ENCODE peak calls at places on chromosomes 4 and X, in eight cellular contexts. One of them, this sample, is unnamed.

GRCh38 chrX:19866626-19867410 is 20.6 kb downstream of the SH3KBP1 start:
- DNase-seq in GM12864: no peak
- DNase-seq in mammary epithelial cell: no peak
- DNase-seq in AG10803: no peak
- DNase-seq in fibroblast of the aortic adventitia: no peak
- DNase-seq in CD8-positive, alpha-beta T cell: no peak
- DNase-seq in SK-N-SH: no peak
- DNase-seq in dorsolateral prefrontal cortex: no peak
- DNase-seq in this sample: no peak

GRCh38 chr4:1116837-1117236 is 3.5 kb upstream of the RNF212 start:
- DNase-seq in GM12864: no peak
- DNase-seq in mammary epithelial cell: no peak
- DNase-seq in AG10803: peak; percentile 7
- DNase-seq in fibroblast of the aortic adventitia: peak; percentile 17
- DNase-seq in CD8-positive, alpha-beta T cell: no peak
- DNase-seq in SK-N-SH: no peak
- DNase-seq in dorsolateral prefrontal cortex: no peak
- DNase-seq in this sample: no peak

GRCh38 chr4:5921074-5921473 is 28.2 kb upstream of the CRMP1 start:
- DNase-seq in GM12864: no peak
- DNase-seq in mammary epithelial cell: no peak
- DNase-seq in AG10803: no peak
- DNase-seq in fibroblast of the aortic adventitia: no peak
- DNase-seq in CD8-positive, alpha-beta T cell: no peak
- DNase-seq in SK-N-SH: no peak
- DNase-seq in dorsolateral prefrontal cortex: no peak
- DNase-seq in this sample: no peak

GRCh38 chr4:82898322-82899243 is 2.0 kb upstream of the THAP9 start:
- DNase-seq in GM12864: no peak
- DNase-seq in mammary epithelial cell: peak; percentile 56
- DNase-seq in AG10803: peak; percentile 94
- DNase-seq in fibroblast of the aortic adventitia: peak; percentile 96
- DNase-seq in CD8-positive, alpha-beta T cell: no peak
- DNase-seq in SK-N-SH: no peak
- DNase-seq in dorsolateral prefrontal cortex: no peak
- DNase-seq in this sample: peak; percentile 83

GRCh38 chr4:8393593-8394038 is 46.9 kb downstream of the ACOX3 start:
- DNase-seq in GM12864: no peak
- DNase-seq in mammary epithelial cell: peak; percentile 84
- DNase-seq in AG10803: peak; percentile 98
- DNase-seq in fibroblast of the aortic adventitia: peak; percentile 98
- DNase-seq in CD8-positive, alpha-beta T cell: no peak
- DNase-seq in SK-N-SH: peak; percentile 89
- DNase-seq in dorsolateral prefrontal cortex: peak; percentile 64
- DNase-seq in this sample: peak; percentile 83

GRCh38 chrX:68490644-68491043 is 8.2 kb upstream of the YIPF6 start:
- DNase-seq in GM12864: no peak
- DNase-seq in mammary epithelial cell: peak; percentile 30
- DNase-seq in AG10803: peak; percentile 12
- DNase-seq in fibroblast of the aortic adventitia: peak; percentile 27
- DNase-seq in CD8-positive, alpha-beta T cell: no peak
- DNase-seq in SK-N-SH: peak; percentile 59
- DNase-seq in dorsolateral prefrontal cortex: no peak
- DNase-seq in this sample: peak; percentile 38

GRCh38 chr4:116005037-116005805 is 891.8 kb upstream of the NDST4 start:
- DNase-seq in GM12864: no peak
- DNase-seq in mammary epithelial cell: no peak
- DNase-seq in AG10803: peak; percentile 1
- DNase-seq in fibroblast of the aortic adventitia: peak; percentile 4
- DNase-seq in CD8-positive, alpha-beta T cell: no peak
- DNase-seq in SK-N-SH: no peak
- DNase-seq in dorsolateral prefrontal cortex: no peak
- DNase-seq in this sample: no peak

GRCh38 chr4:26288308-26288982 is 32.4 kb upstream of the RBPJ start:
- DNase-seq in GM12864: peak; percentile 57
- DNase-seq in mammary epithelial cell: no peak
- DNase-seq in AG10803: peak; percentile 66
- DNase-seq in fibroblast of the aortic adventitia: peak; percentile 41
- DNase-seq in CD8-positive, alpha-beta T cell: no peak
- DNase-seq in SK-N-SH: no peak
- DNase-seq in dorsolateral prefrontal cortex: no peak
- DNase-seq in this sample: peak; percentile 75

GRCh38 chr4:181685911-181686310 is 557.3 kb upstream of the TENM3 start:
- DNase-seq in GM12864: no peak
- DNase-seq in mammary epithelial cell: peak; percentile 46
- DNase-seq in AG10803: peak; percentile 89
- DNase-seq in fibroblast of the aortic adventitia: peak; percentile 83
- DNase-seq in CD8-positive, alpha-beta T cell: no peak
- DNase-seq in SK-N-SH: no peak
- DNase-seq in dorsolateral prefrontal cortex: no peak
- DNase-seq in this sample: peak; percentile 6
- H3K4me3 ChIP-seq in GM12864: no peak overlapping the region
- H3K4me3 ChIP-seq in mammary epithelial cell: no peak overlapping the region
- H3K4me3 ChIP-seq in AG10803: peak overlapping the region; percentile 20
- H3K4me3 ChIP-seq in fibroblast of the aortic adventitia: no peak overlapping the region
- H3K4me3 ChIP-seq in CD8-positive, alpha-beta T cell: no peak overlapping the region
- H3K4me3 ChIP-seq in SK-N-SH: peak overlapping the region; percentile 24
- H3K4me3 ChIP-seq in dorsolateral prefrontal cortex: no peak overlapping the region
- H3K4me3 ChIP-seq in this sample: no peak overlapping the region

GRCh38 chr4:178471385-178471784 is 1029.1 kb upstream of the AGA start:
- DNase-seq in GM12864: no peak
- DNase-seq in mammary epithelial cell: no peak
- DNase-seq in AG10803: no peak
- DNase-seq in fibroblast of the aortic adventitia: no peak
- DNase-seq in CD8-positive, alpha-beta T cell: no peak
- DNase-seq in SK-N-SH: no peak
- DNase-seq in dorsolateral prefrontal cortex: no peak
- DNase-seq in this sample: no peak
- TF ChIP-seq CTCF in GM12864: no peak
- TF ChIP-seq CTCF in mammary epithelial cell: no peak
- TF ChIP-seq CTCF in AG10803: no peak
- TF ChIP-seq CTCF in fibroblast of the aortic adventitia: no peak
- TF ChIP-seq CTCF in CD8-positive, alpha-beta T cell: no peak
- TF ChIP-seq CTCF in SK-N-SH: no peak
- TF ChIP-seq CTCF in dorsolateral prefrontal cortex: no peak
- TF ChIP-seq CTCF in this sample: no peak

GRCh38 chrX:48974033-48974432 is 2.4 kb upstream of the KCND1 start:
- DNase-seq in GM12864: no peak
- DNase-seq in mammary epithelial cell: no peak
- DNase-seq in AG10803: no peak
- DNase-seq in fibroblast of the aortic adventitia: no peak
- DNase-seq in CD8-positive, alpha-beta T cell: no peak
- DNase-seq in SK-N-SH: no peak
- DNase-seq in dorsolateral prefrontal cortex: no peak
- DNase-seq in this sample: no peak

GRCh38 chrX:48974574-48974973 is 2.9 kb upstream of the KCND1 start:
- DNase-seq in GM12864: no peak
- DNase-seq in mammary epithelial cell: no peak
- DNase-seq in AG10803: no peak
- DNase-seq in fibroblast of the aortic adventitia: no peak
- DNase-seq in CD8-positive, alpha-beta T cell: no peak
- DNase-seq in SK-N-SH: no peak
- DNase-seq in dorsolateral prefrontal cortex: no peak
- DNase-seq in this sample: no peak

GRCh38 chrX:48972214-48973164 is 845 bp upstream of the KCND1 start:
- DNase-seq in GM12864: no peak
- DNase-seq in mammary epithelial cell: no peak
- DNase-seq in AG10803: peak; percentile 43
- DNase-seq in fibroblast of the aortic adventitia: peak; percentile 50
- DNase-seq in CD8-positive, alpha-beta T cell: peak; percentile 37
- DNase-seq in SK-N-SH: peak; percentile 70
- DNase-seq in dorsolateral prefrontal cortex: no peak
- DNase-seq in this sample: peak; percentile 35

GRCh38 chrX:48969471-48969870 is 2.2 kb downstream of the KCND1 start:
- DNase-seq in GM12864: no peak
- DNase-seq in mammary epithelial cell: no peak
- DNase-seq in AG10803: no peak
- DNase-seq in fibroblast of the aortic adventitia: no peak
- DNase-seq in CD8-positive, alpha-beta T cell: no peak
- DNase-seq in SK-N-SH: no peak
- DNase-seq in dorsolateral prefrontal cortex: no peak
- DNase-seq in this sample: no peak

GRCh38 chrX:48971325-48972213 is at the start of gene KCND1:
- DNase-seq in GM12864: no peak
- DNase-seq in mammary epithelial cell: no peak
- DNase-seq in AG10803: peak; percentile 26
- DNase-seq in fibroblast of the aortic adventitia: peak; percentile 56
- DNase-seq in CD8-positive, alpha-beta T cell: no peak
- DNase-seq in SK-N-SH: peak; percentile 78
- DNase-seq in dorsolateral prefrontal cortex: peak; percentile 52
- DNase-seq in this sample: peak; percentile 32
- H3K4me3 ChIP-seq in GM12864: no peak within 1 kb of the TSS
- H3K4me3 ChIP-seq in mammary epithelial cell: no peak within 1 kb of the TSS
- H3K4me3 ChIP-seq in AG10803: peak within 1 kb of the TSS; percentile 55
- H3K4me3 ChIP-seq in fibroblast of the aortic adventitia: peak within 1 kb of the TSS; percentile 58
- H3K4me3 ChIP-seq in CD8-positive, alpha-beta T cell: no peak within 1 kb of the TSS
- H3K4me3 ChIP-seq in SK-N-SH: peak within 1 kb of the TSS; percentile 37
- H3K4me3 ChIP-seq in dorsolateral prefrontal cortex: peak within 1 kb of the TSS; percentile 44
- H3K4me3 ChIP-seq in this sample: no peak within 1 kb of the TSS

DNA sequence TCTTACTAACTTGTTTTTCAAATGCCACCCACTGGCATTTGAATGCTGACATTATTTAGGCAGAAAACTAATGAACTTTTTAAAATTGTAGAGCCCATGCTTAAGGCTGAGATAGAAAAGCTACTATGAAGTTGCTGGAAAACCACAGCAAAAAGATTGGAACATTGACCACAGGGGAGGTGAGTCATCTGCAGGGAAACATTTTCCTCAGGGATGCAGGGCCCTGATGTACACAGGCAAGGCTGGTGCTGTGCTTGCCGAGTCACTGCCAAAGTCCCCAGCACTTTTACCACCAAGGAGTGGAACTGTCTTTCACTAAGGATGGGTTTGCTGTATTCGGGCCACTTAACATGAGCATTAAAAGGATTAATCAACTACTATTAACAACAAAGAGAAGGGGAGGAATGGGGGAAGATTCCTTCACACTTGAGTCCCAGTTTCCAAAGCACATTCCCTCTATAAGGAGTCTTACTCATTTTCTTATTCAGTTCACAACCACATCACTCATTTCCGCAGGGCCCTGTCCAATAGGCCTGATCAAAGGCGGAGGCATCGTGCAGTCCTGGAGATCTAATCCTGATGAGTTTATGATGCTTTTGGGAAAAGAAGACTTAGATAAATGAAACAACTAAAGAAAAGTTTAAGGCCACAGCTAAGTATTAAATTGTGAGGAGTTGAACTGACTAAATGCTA is 202.9 kb upstream of the NPY2R start:
- DNase-seq in GM12864: no peak
- DNase-seq in mammary epithelial cell: no peak
- DNase-seq in AG10803: peak; percentile 24
- DNase-seq in fibroblast of the aortic adventitia: peak; percentile 80
- DNase-seq in CD8-positive, alpha-beta T cell: no peak
- DNase-seq in SK-N-SH: no peak
- DNase-seq in dorsolateral prefrontal cortex: no peak
- DNase-seq in this sample: peak; percentile 24
- TF ChIP-seq CTCF in GM12864: no peak
- TF ChIP-seq CTCF in mammary epithelial cell: no peak
- TF ChIP-seq CTCF in AG10803: no peak
- TF ChIP-seq CTCF in fibroblast of the aortic adventitia: no peak
- TF ChIP-seq CTCF in CD8-positive, alpha-beta T cell: no peak
- TF ChIP-seq CTCF in SK-N-SH: no peak
- TF ChIP-seq CTCF in dorsolateral prefrontal cortex: no peak
- TF ChIP-seq CTCF in this sample: no peak

DNA sequence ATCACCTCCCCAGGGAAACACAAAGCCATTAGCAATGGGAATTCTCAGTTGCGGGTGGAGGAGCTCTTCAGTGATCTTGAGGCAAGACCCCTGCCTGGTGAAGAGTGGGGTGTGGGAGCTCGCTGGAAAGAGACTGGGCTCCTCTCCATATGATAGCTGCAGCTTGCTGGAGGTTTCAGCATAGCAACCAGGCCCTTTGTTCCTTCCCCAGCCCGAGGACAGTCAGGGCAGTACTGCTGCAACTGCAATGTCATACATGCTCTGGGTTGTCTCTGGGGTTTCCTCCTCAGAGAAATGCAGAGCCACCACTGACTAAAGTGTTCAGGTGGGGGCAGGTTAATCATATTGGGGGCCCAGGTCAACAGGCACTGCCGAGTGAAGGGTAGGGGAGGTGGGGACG is 81.3 kb downstream of the ARHGAP24 start:
- DNase-seq in GM12864: no peak
- DNase-seq in mammary epithelial cell: no peak
- DNase-seq in AG10803: no peak
- DNase-seq in fibroblast of the aortic adventitia: no peak
- DNase-seq in CD8-positive, alpha-beta T cell: no peak
- DNase-seq in SK-N-SH: no peak
- DNase-seq in dorsolateral prefrontal cortex: no peak
- DNase-seq in this sample: no peak
- H3K4me3 ChIP-seq in GM12864: no peak overlapping the region
- H3K4me3 ChIP-seq in mammary epithelial cell: no peak overlapping the region
- H3K4me3 ChIP-seq in AG10803: no peak overlapping the region
- H3K4me3 ChIP-seq in fibroblast of the aortic adventitia: no peak overlapping the region
- H3K4me3 ChIP-seq in CD8-positive, alpha-beta T cell: no peak overlapping the region
- H3K4me3 ChIP-seq in SK-N-SH: no peak overlapping the region
- H3K4me3 ChIP-seq in dorsolateral prefrontal cortex: no peak overlapping the region
- H3K4me3 ChIP-seq in this sample: no peak overlapping the region

DNA sequence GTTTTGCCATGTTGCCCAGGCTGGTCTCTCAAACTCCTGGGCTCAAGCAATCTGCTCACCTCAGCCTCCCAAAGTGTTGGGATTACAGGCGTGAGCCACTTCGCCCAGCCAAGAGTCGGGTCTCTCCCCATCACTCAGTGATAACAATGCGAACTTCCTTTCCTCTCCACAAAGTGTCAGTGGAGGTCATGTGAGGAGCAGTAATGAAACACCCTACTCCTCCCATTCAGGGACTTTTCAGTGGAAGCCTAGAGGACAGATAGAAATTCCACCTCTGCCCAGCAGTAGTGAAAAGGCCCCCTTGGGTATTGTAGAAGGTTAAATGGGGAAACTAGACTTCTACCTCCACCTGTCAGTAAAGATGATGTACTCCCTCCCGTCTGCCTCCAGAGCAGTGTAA is 141.9 kb upstream of the STK26 start:
- DNase-seq in GM12864: no peak
- DNase-seq in mammary epithelial cell: no peak
- DNase-seq in AG10803: no peak
- DNase-seq in fibroblast of the aortic adventitia: no peak
- DNase-seq in CD8-positive, alpha-beta T cell: no peak
- DNase-seq in SK-N-SH: no peak
- DNase-seq in dorsolateral prefrontal cortex: no peak
- DNase-seq in this sample: no peak
- TF ChIP-seq CTCF in GM12864: no peak
- TF ChIP-seq CTCF in mammary epithelial cell: no peak
- TF ChIP-seq CTCF in AG10803: no peak
- TF ChIP-seq CTCF in fibroblast of the aortic adventitia: no peak
- TF ChIP-seq CTCF in CD8-positive, alpha-beta T cell: no peak
- TF ChIP-seq CTCF in SK-N-SH: no peak
- TF ChIP-seq CTCF in dorsolateral prefrontal cortex: no peak
- TF ChIP-seq CTCF in this sample: no peak